ENCODE peak calls at places on chromosomes 16 and 17, in ten cellular contexts. W, U, N, E, Y, O, I, C, J and F are unnamed samples.

GRCh38 chr17:41492771-41493170 is 3.1 kb upstream of the KRT36 start:
- DNase-seq in W (peak), U (no peak), N (no peak), E (no peak), Y (no peak), O (no peak), I (no peak), C (no peak), J (peak), F (peak)

GRCh38 chr16:66473654-66474519 is 46.8 kb downstream of the BEAN1 start:
- DNase-seq in W (no peak), U (no peak), N (no peak), E (no peak), Y (no peak), O (peak), I (no peak), C (no peak), J (no peak), F (no peak)

GRCh38 chr17:2056221-2057129 is 1.6 kb downstream of the HIC1 start:
- DNase-seq in W (no peak), U (peak), N (no peak), E (no peak), Y (no peak), O (peak), I (peak), C (no peak), J (no peak), F (peak)

GRCh38 chr16:54506691-54507090 is 220.1 kb upstream of the IRX3 start:
- DNase-seq in W (peak), U (peak), N (no peak), E (no peak), Y (no peak), O (no peak), I (no peak), C (no peak), J (no peak), F (no peak)

GRCh38 chr16:74734361-74735161 is 33.9 kb upstream of the MLKL start:
- DNase-seq in W (no peak), U (peak), N (no peak), E (no peak), Y (no peak), O (no peak), I (no peak), C (no peak), J (no peak), F (no peak)

GRCh38 chr17:65466547-65466946 is 94.9 kb downstream of the AXIN2 start:
- DNase-seq in W (no peak), U (no peak), N (no peak), E (no peak), Y (no peak), O (no peak), I (no peak), C (no peak), J (no peak), F (no peak)

GRCh38 chr17:67056746-67057490 is 12.6 kb downstream of the CACNG1 start:
- DNase-seq in W (peak), U (no peak), N (no peak), E (no peak), Y (no peak), O (no peak), I (peak), C (peak), J (no peak), F (no peak)

GRCh38 chr16:19994771-19995170 is 78.9 kb downstream of the GPR139 start:
- DNase-seq in W (no peak), U (no peak), N (no peak), E (no peak), Y (no peak), O (no peak), I (no peak), C (no peak), J (no peak), F (no peak)

GRCh38 chr17:48571024-48571818 is 6.9 kb downstream of the HOXB4 start:
- DNase-seq in W (no peak), U (no peak), N (no peak), E (no peak), Y (no peak), O (no peak), I (no peak), C (no peak), J (no peak), F (peak)
- H3K4me3 ChIP-seq in W (no peak), U (no peak), N (no peak), E (no peak), Y (peak), O (peak), I (no peak), C (peak), J (peak), F (no peak)

DNA sequence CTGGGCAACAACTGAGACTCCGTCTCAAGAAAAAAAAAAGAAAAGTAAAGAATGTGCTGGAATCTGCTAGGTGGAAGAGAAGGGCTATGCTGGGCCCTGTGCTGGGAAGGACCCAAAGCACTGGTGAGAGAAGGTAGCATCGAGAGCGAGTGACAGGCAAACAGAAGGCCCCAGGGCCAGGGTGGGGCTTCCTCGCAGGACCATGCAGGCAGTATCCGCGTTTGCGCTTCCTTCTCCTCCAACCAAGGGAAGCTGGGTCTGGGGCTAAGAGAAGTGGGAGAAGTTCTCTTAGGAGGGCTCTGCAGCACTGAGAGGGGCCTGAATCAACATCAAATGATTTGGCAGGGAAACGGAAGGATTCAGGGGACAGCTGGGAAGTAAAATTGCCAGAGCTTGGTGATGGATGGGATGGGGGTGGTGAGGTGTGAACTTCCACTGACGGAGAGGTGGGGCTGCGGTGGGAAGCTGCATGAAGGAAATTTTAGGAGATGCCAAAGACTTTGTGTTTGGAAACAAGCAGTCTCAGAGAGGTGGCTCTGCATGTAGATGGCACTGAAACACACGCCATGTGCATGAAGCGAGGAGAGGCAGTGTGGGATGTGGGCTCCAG is 5.2 kb upstream of the ECI1 start:
- DNase-seq in W (no peak), U (no peak), N (no peak), E (no peak), Y (no peak), O (no peak), I (no peak), C (no peak), J (no peak), F (no peak)
- TF ChIP-seq POLR2AphosphoS5 in W (no peak), U (no peak), N (no peak), E (peak), Y (no peak), O (no peak), I (no peak), C (no peak), J (no peak), F (no peak)

GRCh38 chr17:75524971-75525805 is at the start of gene LLGL2:
- DNase-seq in W (peak), U (peak), N (peak), E (no peak), Y (peak), O (no peak), I (peak), C (peak), J (peak), F (peak)

GRCh38 chr17:75525806-75526554 is 483 bp downstream of the LLGL2 start:
- DNase-seq in W (peak), U (peak), N (no peak), E (no peak), Y (peak), O (no peak), I (peak), C (no peak), J (peak), F (no peak)

GRCh38 chr17:75523647-75524046 is 1.9 kb upstream of the LLGL2 start:
- DNase-seq in W (no peak), U (no peak), N (no peak), E (no peak), Y (no peak), O (no peak), I (no peak), C (no peak), J (no peak), F (no peak)

GRCh38 chr17:75524269-75524970 is 1.1 kb upstream of the LLGL2 start:
- DNase-seq in W (peak), U (no peak), N (no peak), E (no peak), Y (no peak), O (no peak), I (peak), C (no peak), J (no peak), F (no peak)

DNA sequence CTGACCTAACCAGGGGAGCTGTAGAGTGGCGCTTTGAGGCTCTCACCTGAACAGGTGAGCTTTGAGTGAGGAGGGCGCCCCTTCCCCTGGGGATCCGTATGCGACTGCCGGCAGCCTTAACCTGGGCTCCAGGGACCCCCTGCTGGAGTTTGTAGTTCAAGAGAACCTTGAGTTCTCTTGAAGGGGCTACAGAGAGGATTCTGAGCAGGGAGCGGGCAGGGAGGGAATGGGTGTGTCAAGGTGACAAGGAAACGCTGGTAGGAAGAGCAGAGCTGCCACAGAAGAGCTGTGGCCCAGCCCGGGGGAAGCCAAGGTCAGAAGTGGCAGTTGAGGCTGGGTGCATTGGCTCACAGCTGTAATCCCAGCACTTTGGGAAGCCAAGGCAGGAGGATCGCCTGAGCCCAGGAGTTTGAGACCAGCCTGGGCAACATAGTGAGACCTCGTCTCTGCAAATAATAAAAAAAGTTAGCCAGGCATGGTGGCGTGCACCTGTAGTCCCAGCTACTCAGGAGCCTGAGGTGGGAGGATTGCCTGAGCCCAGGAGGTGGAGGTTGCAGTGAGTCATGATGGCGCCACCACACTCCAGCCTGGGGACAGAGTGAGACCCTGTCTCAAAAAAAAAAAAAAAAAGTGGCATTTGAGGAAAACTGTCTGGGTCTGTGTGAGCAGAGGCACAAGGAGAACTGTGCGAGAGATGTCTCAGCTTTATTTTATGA is 1.2 kb downstream of the LLGL2 start:
- DNase-seq in W (no peak), U (peak), N (no peak), E (no peak), Y (peak), O (no peak), I (peak), C (no peak), J (no peak), F (no peak)
- H3K4me3 ChIP-seq in W (no peak), U (peak), N (peak), E (peak), Y (peak), O (peak), I (peak), C (peak), J (peak), F (no peak)

DNA sequence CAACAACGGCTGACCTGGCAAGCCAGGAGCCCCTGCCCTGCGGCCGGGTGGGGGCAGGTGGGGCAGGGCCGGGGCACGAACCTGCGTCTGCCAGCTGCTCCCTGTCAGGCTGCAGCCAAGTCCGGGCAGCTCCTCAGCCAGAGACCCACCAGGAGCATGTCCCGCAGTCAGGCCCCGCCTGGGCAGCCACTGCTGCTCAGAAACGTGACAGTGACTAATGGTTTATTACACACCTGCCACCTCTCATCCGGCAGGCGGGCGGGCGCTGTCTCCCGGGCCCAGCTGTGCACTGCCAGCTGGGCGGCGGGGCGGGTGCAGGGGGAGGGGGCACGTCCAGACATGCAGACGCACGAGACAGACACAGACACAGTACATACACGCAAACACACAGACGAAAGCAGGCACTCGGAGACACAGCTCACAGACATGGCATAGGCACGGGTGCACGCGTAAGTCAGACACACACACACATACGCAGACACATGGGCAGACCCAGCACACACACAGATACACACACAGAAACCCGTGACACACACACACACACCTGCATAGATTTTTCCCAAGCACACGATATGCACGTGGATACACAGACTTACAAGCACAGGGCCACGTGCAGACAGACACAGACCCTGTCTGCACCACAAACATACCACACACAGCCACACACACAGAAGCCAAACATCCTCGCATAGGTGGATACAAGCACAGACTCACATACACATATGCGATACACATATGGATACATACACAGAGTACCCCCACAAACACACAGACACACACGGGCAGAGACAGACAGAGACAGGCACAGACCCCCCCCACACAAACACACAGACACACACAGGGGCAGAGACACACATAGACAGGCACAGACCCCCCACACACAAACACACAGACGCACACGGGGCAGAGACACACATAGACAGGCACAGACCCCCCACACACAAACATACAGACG is 248.3 kb upstream of the CIBAR2 start:
- DNase-seq in W (peak), U (no peak), N (no peak), E (no peak), Y (peak), O (no peak), I (no peak), C (no peak), J (no peak), F (no peak)
- TF ChIP-seq POLR2AphosphoS5 in W (no peak), U (no peak), N (no peak), E (no peak), Y (peak), O (peak), I (no peak), C (no peak), J (no peak), F (no peak)

DNA sequence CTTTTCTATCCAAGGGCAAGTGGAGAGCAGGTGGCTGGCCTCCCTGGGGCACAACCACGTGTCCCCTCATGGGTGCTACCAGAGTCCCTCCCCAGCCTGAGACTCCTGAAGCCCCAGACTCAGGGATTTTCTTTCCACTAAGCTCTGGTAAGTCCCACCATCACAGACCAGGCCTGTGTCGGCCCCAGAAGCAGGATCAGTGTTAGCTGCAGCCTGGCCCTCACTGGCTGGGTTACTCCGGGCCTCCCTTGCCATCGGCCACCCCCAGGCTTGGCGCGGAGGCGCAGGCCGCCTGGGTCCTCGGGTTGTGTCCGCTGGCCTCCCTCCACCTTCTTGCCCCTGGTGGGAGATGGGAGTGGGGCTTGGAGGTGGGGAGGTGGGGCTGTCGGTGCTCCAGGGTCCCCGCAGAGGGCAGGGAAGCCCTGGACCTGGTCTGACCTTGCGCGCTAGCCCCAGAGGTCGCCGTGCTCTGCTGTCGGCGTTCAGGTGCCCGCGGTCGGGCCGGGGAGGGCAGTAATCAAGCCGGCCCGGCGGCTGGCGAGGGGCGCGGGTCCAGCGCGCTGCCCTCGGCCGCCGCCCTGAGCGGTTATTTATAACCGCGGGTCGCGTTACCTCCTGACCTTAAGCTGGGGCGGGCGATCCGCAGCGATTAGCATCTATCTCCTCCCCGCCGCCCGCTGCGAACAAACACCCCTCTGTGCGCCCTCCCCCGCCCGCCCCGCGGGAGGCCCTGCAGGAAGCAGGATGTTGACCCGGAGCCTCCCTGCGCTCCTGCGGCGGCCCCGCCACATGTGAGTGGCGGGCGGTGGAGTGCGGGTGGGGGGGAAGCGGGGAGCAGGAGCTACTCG is 78.1 kb upstream of the TOB1 start:
- DNase-seq in W (peak), U (peak), N (no peak), E (no peak), Y (peak), O (peak), I (peak), C (peak), J (peak), F (peak)
- H3K4me3 ChIP-seq in W (peak), U (peak), N (peak), E (peak), Y (peak), O (peak), I (peak), C (peak), J (peak), F (no peak)